ENCODE peak calls at places on chromosomes 7 and 10, in ten cellular contexts. H is HCT116, J is hepatocyte, V is PC-3, B is GM23338, Y is PC-9, M is OCI-LY7, N is MM.1S, U is SK-N-SH, X is Karpas-422. R is an unnamed sample.

GRCh38 chr10:22476601-22477364 is 131.5 kb downstream of the SPAG6 start:
- DNase-seq in X (no peak), J (peak; percentile 13), Y (no peak), M (no peak), U (no peak), V (no peak), H (no peak), N (no peak), B (peak; percentile 64), R (no peak)

GRCh38 chr10:70803768-70804423 is 11.9 kb upstream of the SGPL1 start:
- DNase-seq in V (peak; percentile 87), Y (no peak), H (no peak), U (no peak), N (no peak), J (no peak), B (no peak), M (no peak), X (no peak), R (no peak)

GRCh38 chr10:23038172-23038571 is 57.2 kb upstream of the MSRB2 start:
- DNase-seq in V (no peak), U (no peak), Y (no peak), X (no peak), H (no peak), N (no peak), B (no peak), M (no peak), J (no peak), R (no peak)

GRCh38 chr10:69303632-69304035 is 25.3 kb downstream of the HK1 start:
- DNase-seq in H (no peak), N (no peak), B (no peak), M (no peak), V (peak; percentile 84), J (no peak), X (no peak), Y (no peak), U (no peak), R (peak; percentile 57)

GRCh38 chr7:37382546-37383088 is 66.0 kb downstream of the ELMO1 start:
- DNase-seq in B (no peak), V (no peak), M (no peak), U (no peak), X (no peak), N (no peak), J (no peak), H (no peak), Y (no peak), R (no peak)

GRCh38 chr7:28083159-28083997 is 97.2 kb downstream of the JAZF1 start:
- DNase-seq in J (peak; percentile 46), B (no peak), X (no peak), M (no peak), H (no peak), Y (no peak), U (no peak), V (no peak), N (no peak), R (peak; percentile 91)

GRCh38 chr7:39666562-39666961 is 43.2 kb downstream of the RALA start:
- DNase-seq in X (no peak), M (no peak), N (no peak), Y (no peak), V (no peak), U (no peak), J (no peak), B (peak; percentile 48), H (no peak), R (no peak)

GRCh38 chr7:29289156-29290021 is 94.8 kb downstream of the CHN2 start:
- DNase-seq in H (no peak), J (no peak), V (no peak), N (no peak), B (no peak), U (no peak), M (no peak), X (peak; percentile 96), Y (no peak), R (no peak)

GRCh38 chr10:43970018-43970698 is 321.5 kb upstream of the ZNF32 start:
- DNase-seq in J (no peak), Y (no peak), H (no peak), M (no peak), N (no peak), B (no peak), X (no peak), V (no peak), U (no peak), R (no peak)

GRCh38 chr7:159193543-159193942 is 48.9 kb upstream of the VIPR2 start:
- DNase-seq in B (no peak), H (no peak), Y (no peak), N (no peak), M (no peak), V (no peak), J (no peak), X (no peak), U (no peak), R (no peak)

GRCh38 chr10:87861953-87862643 is 1.2 kb downstream of the KLLN start:
- DNase-seq in H (peak; percentile 98), J (peak; percentile 98), Y (peak; percentile 88), U (peak; percentile 91), B (peak; percentile 100), M (peak; percentile 99), X (peak; percentile 96), V (peak; percentile 91), N (peak; percentile 99), R (peak; percentile 98)

GRCh38 chr7:75983471-75984129 is 10.8 kb downstream of the TMEM120A start:
- DNase-seq in M (no peak), N (no peak), B (no peak), U (peak; percentile 44), X (no peak), Y (no peak), H (no peak), J (no peak), V (no peak), R (no peak)

GRCh38 chr7:152341039-152341913 is 94.5 kb downstream of the KMT2C start:
- DNase-seq in J (peak; percentile 67), U (peak; percentile 71), H (peak; percentile 44), V (peak; percentile 67), N (peak; percentile 35), B (peak; percentile 28), M (peak; percentile 86), X (peak; percentile 74), Y (peak; percentile 21), R (peak; percentile 81)

GRCh38 chr10:1539216-1539615 is 198.1 kb downstream of the ADARB2 start:
- DNase-seq in Y (no peak), N (no peak), J (no peak), U (no peak), B (no peak), M (peak; percentile 6), H (no peak), X (no peak), V (no peak), R (no peak)

GRCh38 chr7:111801277-111801676 is 239.0 kb upstream of the IMMP2L start:
- DNase-seq in B (no peak), N (no peak), H (no peak), V (no peak), M (no peak), Y (no peak), U (no peak), J (no peak), X (no peak), R (no peak)

GRCh38 chr7:90645784-90646183 is 49.7 kb downstream of the CDK14 start:
- DNase-seq in H (no peak), X (peak; percentile 51), V (no peak), J (no peak), Y (no peak), N (no peak), B (no peak), M (no peak), U (no peak), R (no peak)
- H3K9me2 ChIP-seq in H (no peaks in the 10 kb centered on the region), X (no peaks in the 10 kb centered on the region), V (no peaks in the 10 kb centered on the region), J (no peaks in the 10 kb centered on the region), Y (no peaks in the 10 kb centered on the region), N (no peaks in the 10 kb centered on the region), B (no peaks in the 10 kb centered on the region), M (no peaks in the 10 kb centered on the region), U (no peaks in the 10 kb centered on the region), R (no peaks in the 10 kb centered on the region)

DNA sequence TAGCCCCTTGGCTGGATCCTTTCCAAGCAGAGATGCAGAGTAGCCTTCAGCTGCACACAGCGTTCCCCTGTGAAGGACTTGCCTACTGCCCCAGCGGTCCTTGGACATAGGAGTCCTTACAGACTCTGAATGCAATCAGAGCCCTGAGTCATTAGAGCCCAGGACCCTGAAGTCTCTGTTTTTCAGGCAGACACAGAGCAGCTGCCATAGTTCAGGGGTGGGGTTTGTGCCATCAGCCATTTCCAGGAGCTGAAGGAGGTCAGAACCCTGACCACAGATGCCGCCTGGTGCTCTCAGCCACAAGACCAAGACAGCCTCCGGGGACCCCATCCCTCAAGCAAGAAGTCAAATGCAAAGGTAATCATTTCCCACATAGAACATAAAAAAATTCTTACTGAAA is 32.8 kb upstream of the WDFY4 start:
- DNase-seq in U (no peak), N (peak; percentile 14), H (no peak), B (no peak), Y (no peak), J (no peak), X (no peak), M (no peak), V (no peak), R (no peak)
- H3K27ac ChIP-seq in U (no peak overlapping the region), N (peak overlapping the region; percentile 42), H (no peak overlapping the region), B (no peak overlapping the region), Y (no peak overlapping the region), J (no peak overlapping the region), X (no peak overlapping the region), M (no peak overlapping the region), V (no peak overlapping the region), R (no peak overlapping the region)

GRCh38 chr7:121745856-121746255 is 127.1 kb upstream of the PTPRZ1 start:
- DNase-seq in X (no peak), N (no peak), B (no peak), Y (no peak), V (no peak), U (no peak), M (no peak), H (no peak), J (no peak), R (no peak)
- H3K9me2 ChIP-seq in X (no peaks in the 10 kb centered on the region), N (no peaks in the 10 kb centered on the region), B (no peaks in the 10 kb centered on the region), Y (no peaks in the 10 kb centered on the region), V (no peaks in the 10 kb centered on the region), U (no peaks in the 10 kb centered on the region), M (no peaks in the 10 kb centered on the region), H (no peaks in the 10 kb centered on the region), J (no peaks in the 10 kb centered on the region), R (no peaks in the 10 kb centered on the region)

GRCh38 chr7:6419310-6419773 is 28.4 kb downstream of the DAGLB start:
- DNase-seq in N (no peak), V (no peak), J (no peak), X (no peak), Y (no peak), M (no peak), H (no peak), B (no peak), U (no peak), R (no peak)

GRCh38 chr7:6417408-6417807 is 30.3 kb downstream of the DAGLB start:
- DNase-seq in H (no peak), X (no peak), V (no peak), N (no peak), Y (no peak), J (no peak), B (no peak), M (no peak), U (no peak), R (no peak)

GRCh38 chr7:6413637-6414036 is 34.1 kb downstream of the DAGLB start:
- DNase-seq in N (no peak), X (no peak), Y (no peak), B (no peak), H (no peak), J (no peak), M (no peak), V (no peak), U (no peak), R (no peak)

GRCh38 chr7:6420680-6421079 is 27.1 kb downstream of the DAGLB start:
- DNase-seq in N (no peak), V (no peak), M (no peak), X (no peak), B (no peak), H (no peak), U (peak; percentile 58), Y (no peak), J (no peak), R (no peak)

GRCh38 chr7:6416516-6417145 is 31.1 kb downstream of the DAGLB start:
- DNase-seq in J (no peak), V (peak; percentile 50), M (no peak), X (no peak), H (no peak), Y (no peak), N (no peak), U (peak; percentile 63), B (peak; percentile 78), R (no peak)
- H3K27ac ChIP-seq in J (no peak overlapping the region), V (no peak overlapping the region), M (no peak overlapping the region), X (no peak overlapping the region), H (no peak overlapping the region), Y (peak overlapping the region; percentile 24), N (no peak overlapping the region), U (no peak overlapping the region), B (peak overlapping the region; percentile 83), R (no peak overlapping the region)